ENCODE peak calls at places on chromosomes 16 and 17, in six cellular contexts. O is NCI-H510A, F is mesenchymal stem cell, E is erythroblast, X is B cell, P is T follicular helper cell. A is an unnamed sample.

GRCh38 chr17:29049541-29050150 is 6.7 kb downstream of the PIPOX start:
- DNase-seq in P (no peak), F (no peak), E (no peak), O (no peak), X (no peak), A (no peak)

GRCh38 chr17:31374083-31374447 is 17.4 kb upstream of the RAB11FIP4 start:
- DNase-seq in X (no peak), P (no peak), F (no peak), E (no peak), O (no peak), A (no peak)

GRCh38 chr17:29445844-29446243 is 55.7 kb downstream of the TAOK1 start:
- DNase-seq in E (no peak), F (no peak), O (no peak), X (no peak), P (no peak), A (peak)

GRCh38 chr16:14097182-14097951 is 26.2 kb downstream of the MRTFB start:
- DNase-seq in E (no peak), F (peak), O (peak), X (no peak), P (no peak), A (no peak)

GRCh38 chr17:80957461-80957941 is 34.1 kb upstream of the CHMP6 start:
- DNase-seq in P (no peak), O (no peak), E (no peak), X (no peak), F (no peak), A (no peak)

GRCh38 chr17:1769826-1770477 is 8.1 kb downstream of the SERPINF1 start:
- DNase-seq in O (peak), E (no peak), X (peak), F (no peak), P (no peak), A (no peak)

GRCh38 chr16:26710475-26710874 is 356.3 kb upstream of the C16orf82 start:
- DNase-seq in O (no peak), E (no peak), P (no peak), X (no peak), F (no peak), A (no peak)

GRCh38 chr17:66983414-66984021 is 19.0 kb downstream of the CACNG4 start:
- DNase-seq in X (no peak), E (no peak), O (no peak), F (no peak), P (no peak), A (no peak)

GRCh38 chr16:87765776-87766484 is at the start of gene KLHDC4:
- DNase-seq in E (peak), F (peak), O (peak), P (peak), X (peak), A (peak)

GRCh38 chr16:49012961-49013726 is 268.5 kb downstream of the CBLN1 start:
- DNase-seq in X (no peak), E (no peak), O (no peak), F (no peak), P (no peak), A (no peak)

A was measured in glomerular endothelial cell.